ENCODE peak calls at places on chromosomes 6 and 20, in six cellular contexts. Z, M, W, V, P and F are unnamed samples.
A peak's percentile ranks its signal among the peaks of the same experiment; 100 is the strongest.

GRCh38 chr6:146543940-146544661 is 468 bp downstream of the RAB32 start:
- DNase-seq in Z (peak; percentile 38), M (no peak), W (peak; percentile 74), P (peak; percentile 27), V (peak; percentile 15), F (peak; percentile 13)

GRCh38 chr6:2744206-2744771 is 6.4 kb downstream of the MYLK4 start:
- DNase-seq in M (no peak), P (no peak), V (peak; percentile 29), W (no peak), Z (no peak), F (no peak)

GRCh38 chr6:146515212-146515611 is 28.4 kb upstream of the RAB32 start:
- DNase-seq in P (no peak), M (no peak), Z (no peak), V (no peak), W (no peak), F (no peak)

GRCh38 chr20:47936612-47937011 is 151.3 kb upstream of the SULF2 start:
- DNase-seq in V (no peak), W (no peak), P (no peak), Z (no peak), M (no peak), F (no peak)

GRCh38 chr20:47973519-47974233 is 188.4 kb upstream of the SULF2 start:
- DNase-seq in M (no peak), Z (no peak), W (peak; percentile 99), V (no peak), P (peak; percentile 53), F (no peak)

GRCh38 chr6:163252132-163252729 is 162.3 kb upstream of the QKI start:
- DNase-seq in W (no peak), P (no peak), Z (no peak), V (no peak), M (no peak), F (no peak)

GRCh38 chr6:78597966-78598365 is 269.4 kb upstream of the IRAK1BP1 start:
- DNase-seq in Z (no peak), V (no peak), M (no peak), P (no peak), W (no peak), F (no peak)

GRCh38 chr6:154888896-154889295 is 106.2 kb upstream of the TIAM2 start:
- DNase-seq in P (no peak), Z (no peak), M (no peak), W (no peak), V (no peak), F (no peak)

GRCh38 chr20:14879020-14879697 is 541.7 kb upstream of the FLRT3 start:
- DNase-seq in M (no peak), W (peak; percentile 83), V (peak; percentile 92), Z (peak; percentile 24), P (no peak), F (no peak)

GRCh38 chr20:940926-941325 is 24.8 kb upstream of the ANGPT4 start:
- DNase-seq in P (no peak), M (no peak), V (no peak), Z (no peak), W (no peak), F (no peak)

GRCh38 chr20:57790176-57790575 is 80.4 kb upstream of the PMEPA1 start:
- DNase-seq in Z (no peak), P (no peak), W (no peak), M (no peak), V (no peak), F (no peak)

GRCh38 chr20:62953167-62953838 is 794 bp downstream of the SLC17A9 start:
- DNase-seq in P (no peak), M (no peak), V (no peak), Z (no peak), W (no peak), F (no peak)

GRCh38 chr20:420721-421574 is 12.8 kb downstream of the RBCK1 start:
- DNase-seq in Z (no peak), V (peak; percentile 63), M (no peak), P (peak; percentile 74), W (no peak), F (peak; percentile 73)

GRCh38 chr6:170152989-170153388 is 137.9 kb downstream of the DLL1 start:
- DNase-seq in V (peak; percentile 22), M (no peak), W (peak; percentile 32), P (peak; percentile 52), Z (no peak), F (peak; percentile 33)

GRCh38 chr6:129184808-129185366 is 301.9 kb downstream of the LAMA2 start:
- DNase-seq in P (no peak), V (no peak), M (no peak), W (no peak), Z (peak; percentile 50), F (no peak)

GRCh38 chr6:63573899-63574553 is 1.7 kb downstream of the LOC128125822 start:
- DNase-seq in V (no peak), M (peak; percentile 33), P (peak; percentile 29), W (peak; percentile 87), Z (peak; percentile 64), F (peak; percentile 54)

GRCh38 chr6:68741501-68742343 is 106.6 kb downstream of the ADGRB3 start:
- DNase-seq in Z (no peak), M (no peak), W (no peak), P (no peak), V (no peak), F (peak; percentile 50)

GRCh38 chr6:16239090-16239797 is 857 bp downstream of the GMPR start:
- DNase-seq in V (no peak), Z (peak; percentile 44), P (peak; percentile 30), W (no peak), M (no peak), F (peak; percentile 55)

DNA sequence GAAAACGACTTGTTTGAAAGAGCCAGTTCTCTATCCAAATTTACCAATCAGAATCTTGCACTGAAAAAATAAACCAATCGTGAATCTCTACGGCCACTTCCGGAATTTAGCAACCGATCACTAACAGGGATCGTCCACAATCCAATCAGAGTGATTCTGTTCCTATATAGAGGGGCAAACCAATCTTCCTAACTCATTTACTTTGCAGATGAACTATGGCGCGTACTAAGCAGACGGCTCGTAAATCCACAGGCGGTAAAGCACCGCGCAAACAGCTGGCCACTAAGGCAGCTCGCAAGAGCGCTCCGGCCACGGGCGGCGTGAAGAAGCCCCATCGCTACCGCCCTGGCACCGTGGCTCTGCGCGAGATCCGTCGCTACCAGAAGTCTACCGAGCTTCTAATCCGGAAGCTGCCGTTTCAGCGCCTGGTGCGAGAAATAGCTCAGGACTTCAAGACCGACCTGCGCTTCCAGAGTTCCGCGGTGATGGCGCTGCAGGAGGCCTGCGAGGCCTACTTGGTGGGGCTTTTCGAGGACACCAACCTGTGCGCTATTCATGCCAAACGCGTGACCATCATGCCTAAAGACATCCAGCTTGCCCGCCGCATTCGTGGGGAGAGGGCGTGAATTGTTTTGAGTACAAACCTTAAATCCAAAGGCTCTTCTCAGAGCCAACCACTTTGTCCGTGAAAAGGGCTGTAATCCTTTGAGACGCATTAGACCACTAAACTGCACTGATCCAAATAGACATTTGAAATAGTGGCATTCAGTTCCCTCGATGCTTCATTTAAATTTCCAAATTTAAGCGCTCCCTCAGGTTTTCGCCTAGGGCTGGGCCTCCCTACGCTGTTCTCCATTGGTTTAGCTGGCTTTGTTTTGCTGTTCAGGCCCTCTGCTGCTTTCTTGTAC is 138.0 kb downstream of the HFE start:
- DNase-seq in M (no peak), V (no peak), P (peak; percentile 86), Z (peak; percentile 97), W (no peak), F (no peak)
- TF ChIP-seq USF2 in M (no peak), V (no peak), P (no peak), Z (no peak), W (no peak), F (no peak)

GRCh38 chr6:20001286-20001685 is 164.1 kb downstream of the ID4 start:
- DNase-seq in V (no peak), P (no peak), Z (no peak), M (no peak), W (no peak), F (no peak)

GRCh38 chr6:19995575-19996257 is 158.5 kb downstream of the ID4 start:
- DNase-seq in M (no peak), Z (no peak), V (no peak), P (no peak), W (no peak), F (peak; percentile 91)

GRCh38 chr6:19997104-19997503 is 159.9 kb downstream of the ID4 start:
- DNase-seq in W (no peak), M (no peak), P (no peak), V (no peak), Z (no peak), F (no peak)

GRCh38 chr6:19994909-19995308 is 157.7 kb downstream of the ID4 start:
- DNase-seq in M (no peak), Z (no peak), W (no peak), P (no peak), V (no peak), F (no peak)

GRCh38 chr6:19999319-20000191 is 162.4 kb downstream of the ID4 start:
- DNase-seq in M (peak; percentile 25), Z (peak; percentile 5), W (no peak), V (no peak), P (no peak), F (peak; percentile 77)
- TF ChIP-seq USF2 in M (no peak), Z (no peak), W (no peak), V (peak; percentile 42), P (peak; percentile 88), F (peak; percentile 98)

DNA sequence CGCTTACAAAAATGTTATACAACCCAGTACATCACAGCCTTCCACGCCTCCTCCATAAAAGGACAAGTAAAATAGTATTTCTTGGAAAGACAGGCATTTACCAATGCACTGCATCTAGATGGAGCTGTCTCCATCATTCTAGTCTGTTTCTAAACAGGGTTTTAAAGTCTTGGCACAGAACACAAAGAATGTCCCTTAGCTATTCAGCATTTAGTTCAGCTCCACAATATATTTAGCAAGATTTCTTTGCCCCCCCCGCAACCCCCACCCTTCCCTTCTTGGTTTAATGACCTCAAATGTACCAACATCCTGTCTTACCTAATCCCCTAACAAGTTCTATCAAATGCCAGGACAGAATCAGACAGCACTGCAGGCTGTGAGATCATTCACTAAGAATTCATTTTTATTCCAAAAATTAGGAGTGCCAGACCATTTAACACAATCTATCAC is 198.6 kb downstream of the BACH2 start:
- DNase-seq in W (no peak), M (no peak), V (no peak), Z (peak; percentile 89), P (no peak), F (no peak)
- TF ChIP-seq USF2 in W (no peak), M (no peak), V (no peak), Z (no peak), P (no peak), F (no peak)

DNA sequence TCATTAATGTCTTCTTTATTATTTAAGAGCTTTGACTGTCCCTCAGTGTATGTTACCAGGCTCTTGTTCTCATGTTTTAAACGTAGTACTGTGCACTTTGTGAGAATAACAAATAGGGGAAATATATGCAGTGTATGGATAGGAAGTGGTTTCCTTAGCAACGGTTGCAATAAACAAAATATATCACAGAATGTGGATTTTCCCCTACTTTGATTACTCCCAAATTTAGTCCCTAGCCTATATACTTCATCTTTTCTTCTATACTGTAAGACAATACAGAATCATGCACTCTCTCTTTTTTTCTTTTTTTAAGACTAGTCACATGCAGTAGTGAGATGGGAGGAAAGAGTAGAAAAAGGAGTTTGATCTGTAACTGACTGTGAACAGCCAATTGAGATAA is 123.8 kb upstream of the AKIRIN2 start:
- DNase-seq in W (peak; percentile 49), M (no peak), V (no peak), Z (no peak), P (no peak), F (no peak)
- TF ChIP-seq USF2 in W (no peak), M (no peak), V (no peak), Z (no peak), P (no peak), F (no peak)

DNA sequence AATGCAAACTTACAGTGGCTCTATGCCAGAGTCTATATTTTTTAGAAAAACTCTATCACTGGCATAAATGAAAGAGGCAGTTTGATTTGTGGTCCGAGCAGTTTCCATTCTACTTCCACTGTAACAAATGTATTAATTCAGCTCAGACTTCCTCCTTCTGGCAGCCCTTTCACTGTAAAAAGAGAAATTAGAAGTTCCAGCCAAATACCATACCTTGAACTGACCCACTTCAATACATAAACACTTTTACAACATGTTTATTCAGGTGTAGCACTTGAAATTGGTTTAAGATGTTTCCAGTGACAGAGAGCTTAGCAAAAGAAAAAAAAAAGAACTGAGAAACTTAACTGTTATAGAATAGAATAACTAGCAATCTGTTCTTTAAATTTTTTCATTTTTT is 99.3 kb downstream of the BMP5 start:
- DNase-seq in V (no peak), Z (no peak), M (no peak), W (no peak), P (no peak), F (no peak)
- TF ChIP-seq USF2 in V (no peak), Z (no peak), M (no peak), W (no peak), P (no peak), F (no peak)